ENCODE peak calls at places on chromosomes 16 and 17, in four cellular contexts. W is NCI-H1436, L is left lung, U is tibial artery. J is an unnamed sample.

GRCh38 chr16:85072947-85073346 is 39.3 kb downstream of the CIBAR2 start:
- DNase-seq in W (no peak), L (peak), U (no peak), J (no peak)

GRCh38 chr16:74577882-74578366 is 29.0 kb downstream of the GLG1 start:
- DNase-seq in W (no peak), L (no peak), U (no peak), J (no peak)

GRCh38 chr17:1494203-1494602 is 1.7 kb upstream of the MYO1C start:
- DNase-seq in W (no peak), L (no peak), U (no peak), J (no peak)

GRCh38 chr16:7246578-7246977 is 86.1 kb upstream of the RBFOX1 start:
- DNase-seq in W (no peak), L (no peak), U (no peak), J (no peak)

GRCh38 chr16:10950393-10950792 is 6.0 kb downstream of the CLEC16A start:
- DNase-seq in W (no peak), L (no peak), U (no peak), J (no peak)

GRCh38 chr17:8629371-8630226 is 926 bp downstream of the MYH10 start:
- DNase-seq in W (no peak), L (peak), U (peak), J (no peak)

GRCh38 chr17:21680366-21680765 is 12.0 kb upstream of the KCNJ18 start:
- DNase-seq in W (no peak), L (peak), U (peak), J (no peak)

GRCh38 chr16:82971126-82971525 is 344.4 kb downstream of the CDH13 start:
- DNase-seq in W (no peak), L (no peak), U (no peak), J (no peak)

GRCh38 chr17:80063815-80064585 is 27.6 kb downstream of the CCDC40 start:
- DNase-seq in W (no peak), L (peak), U (peak), J (no peak)

GRCh38 chr16:77674888-77675287 is 47.4 kb upstream of the NUDT7 start:
- DNase-seq in W (no peak), L (no peak), U (no peak), J (no peak)

GRCh38 chr16:53456625-53457024 is 22.4 kb downstream of the RBL2 start:
- DNase-seq in W (no peak), L (no peak), U (no peak), J (no peak)

GRCh38 chr17:76562734-76563148 is 22.9 kb downstream of the PRCD start:
- DNase-seq in W (no peak), L (no peak), U (no peak), J (no peak)

GRCh38 chr17:40291311-40291710 is 3.6 kb downstream of the CDC6 start:
- DNase-seq in W (no peak), L (no peak), U (no peak), J (no peak)

GRCh38 chr16:75179208-75179607 is 27.8 kb downstream of the CTRB2 start:
- DNase-seq in W (no peak), L (no peak), U (no peak), J (no peak)

GRCh38 chr17:43927101-43927935 is 15.0 kb downstream of the PPY start:
- DNase-seq in W (no peak), L (no peak), U (no peak), J (no peak)

GRCh38 chr16:89993971-89994370 is 25.3 kb downstream of the DBNDD1 start:
- DNase-seq in W (no peak), L (peak), U (no peak), J (no peak)

GRCh38 chr17:16515933-16516332 is 23.9 kb upstream of the LRRC75A start:
- DNase-seq in W (no peak), L (no peak), U (no peak), J (no peak)

J was measured in iPS DF 19.7.